ENCODE peak calls at places on chromosomes 4 and X, in ten cellular contexts. U, Z, H, F, O, I, S, T, L and P are unnamed samples.

GRCh38 chr4:121072080-121072835 is at the start of gene NDNF:
- DNase-seq in U (no peak), Z (peak; percentile 77), H (no peak), F (peak; percentile 69), O (peak; percentile 22), I (peak; percentile 26), S (no peak), T (peak; percentile 53), L (no peak), P (peak; percentile 49)

GRCh38 chrX:10939384-10939783 is 171.7 kb upstream of the HCCS start:
- DNase-seq in U (no peak), Z (no peak), H (peak; percentile 0), F (no peak), O (no peak), I (no peak), S (no peak), T (no peak), L (no peak), P (no peak)

GRCh38 chr4:24777528-24777927 is 17.8 kb upstream of the SOD3 start:
- DNase-seq in U (no peak), Z (no peak), H (no peak), F (no peak), O (no peak), I (peak; percentile 44), S (no peak), T (no peak), L (no peak), P (no peak)

GRCh38 chrX:40313269-40313668 is 215.5 kb upstream of the BCOR start:
- DNase-seq in U (no peak), Z (no peak), H (no peak), F (no peak), O (no peak), I (no peak), S (no peak), T (no peak), L (no peak), P (no peak)

GRCh38 chr4:73984736-73985527 is 3.1 kb downstream of the PPBP start:
- DNase-seq in U (no peak), Z (no peak), H (no peak), F (no peak), O (no peak), I (peak; percentile 69), S (no peak), T (no peak), L (no peak), P (no peak)

GRCh38 chr4:56505269-56506109 is at the start of gene ARL9:
- DNase-seq in U (no peak), Z (peak; percentile 78), H (no peak), F (peak; percentile 49), O (peak; percentile 49), I (peak; percentile 67), S (no peak), T (peak; percentile 43), L (peak; percentile 69), P (peak; percentile 33)

GRCh38 chr4:152460488-152460887 is 75.4 kb downstream of the FBXW7 start:
- DNase-seq in U (no peak), Z (no peak), H (no peak), F (no peak), O (no peak), I (peak; percentile 86), S (no peak), T (no peak), L (peak; percentile 42), P (no peak)

GRCh38 chr4:186617921-186618320 is 62.6 kb upstream of the MTNR1A start:
- DNase-seq in U (no peak), Z (no peak), H (no peak), F (no peak), O (no peak), I (peak; percentile 67), S (no peak), T (no peak), L (no peak), P (no peak)

GRCh38 chr4:113982181-113982580 is 2.7 kb upstream of the ARSJ start:
- DNase-seq in U (no peak), Z (no peak), H (no peak), F (no peak), O (no peak), I (no peak), S (no peak), T (no peak), L (no peak), P (no peak)

GRCh38 chr4:100879471-100879870 is 361.6 kb upstream of the EMCN start:
- DNase-seq in U (no peak), Z (no peak), H (no peak), F (no peak), O (no peak), I (no peak), S (no peak), T (no peak), L (no peak), P (no peak)

GRCh38 chr4:100876546-100876945 is 358.7 kb upstream of the EMCN start:
- DNase-seq in U (no peak), Z (no peak), H (no peak), F (no peak), O (no peak), I (no peak), S (no peak), T (no peak), L (no peak), P (no peak)

GRCh38 chr4:100881283-100881682 is 363.5 kb upstream of the EMCN start:
- DNase-seq in U (no peak), Z (no peak), H (no peak), F (no peak), O (no peak), I (no peak), S (no peak), T (no peak), L (no peak), P (no peak)

GRCh38 chr4:100882661-100883060 is 364.8 kb upstream of the EMCN start:
- DNase-seq in U (no peak), Z (no peak), H (no peak), F (no peak), O (no peak), I (no peak), S (no peak), T (no peak), L (no peak), P (no peak)

DNA sequence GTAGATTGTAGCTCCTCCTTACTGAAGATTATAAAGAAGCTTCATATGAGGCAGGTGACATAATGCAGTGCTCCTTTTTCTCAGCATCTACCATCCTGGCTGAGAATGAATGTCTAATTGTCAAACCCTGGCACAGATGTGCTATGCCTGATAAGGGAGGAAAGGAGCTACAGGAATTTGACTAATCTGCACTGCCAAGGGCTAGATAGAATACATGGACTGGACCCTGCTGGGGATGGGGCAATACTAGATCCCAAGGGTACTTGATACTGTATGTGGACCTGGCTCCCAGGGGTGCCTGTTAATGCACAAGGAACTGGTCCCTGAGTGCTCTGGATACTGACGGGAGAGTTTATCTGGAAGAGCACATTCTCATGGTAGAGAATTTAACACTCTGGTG is 362.2 kb upstream of the EMCN start:
- DNase-seq in U (no peak), Z (no peak), H (no peak), F (no peak), O (no peak), I (no peak), S (no peak), T (peak; percentile 22), L (no peak), P (no peak)
- TF ChIP-seq CTCF in U (no peak), Z (no peak), H (no peak), F (no peak), O (no peak), I (no peak), S (no peak), T (no peak), L (no peak), P (no peak)

DNA sequence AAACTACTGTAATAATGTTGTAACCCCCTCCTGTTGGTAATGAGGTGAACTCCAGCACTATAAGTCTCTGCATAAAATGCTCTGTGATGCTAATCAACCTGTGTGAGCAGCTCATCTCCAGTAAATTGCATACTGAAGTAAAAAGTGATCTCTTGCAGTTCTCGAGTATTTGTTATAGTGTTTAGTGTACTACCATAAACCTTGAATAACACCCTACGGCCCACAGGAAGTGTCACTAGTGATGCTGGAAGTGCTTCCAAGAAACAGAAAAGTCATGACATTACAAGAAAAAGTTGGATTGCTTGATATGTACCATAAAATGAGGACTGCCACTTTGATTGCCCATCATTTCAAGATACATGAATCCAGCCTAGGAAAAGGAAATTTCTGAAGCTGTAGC is 39.0 kb downstream of the IL15 start:
- DNase-seq in U (no peak), Z (no peak), H (no peak), F (no peak), O (no peak), I (no peak), S (no peak), T (no peak), L (no peak), P (no peak)
- TF ChIP-seq CTCF in U (no peak), Z (no peak), H (no peak), F (no peak), O (no peak), I (no peak), S (no peak), T (no peak), L (no peak), P (no peak)

GRCh38 chr4:166980419-166980818 is 253.9 kb downstream of the SPOCK3 start:
- DNase-seq in U (no peak), Z (no peak), H (no peak), F (no peak), O (no peak), I (no peak), S (no peak), T (no peak), L (no peak), P (no peak)

GRCh38 chr4:166981847-166982246 is 252.4 kb downstream of the SPOCK3 start:
- DNase-seq in U (no peak), Z (no peak), H (no peak), F (no peak), O (no peak), I (no peak), S (no peak), T (no peak), L (no peak), P (no peak)
- TF ChIP-seq CTCF in U (no peak), Z (no peak), H (no peak), F (no peak), O (no peak), I (no peak), S (no peak), T (no peak), L (no peak), P (no peak)

GRCh38 chr4:46649390-46649789 is 259.5 kb upstream of the GABRA2 start:
- DNase-seq in U (no peak), Z (no peak), H (no peak), F (no peak), O (no peak), I (no peak), S (no peak), T (no peak), L (no peak), P (no peak)

GRCh38 chr4:46648088-46648744 is 258.3 kb upstream of the GABRA2 start:
- DNase-seq in U (peak; percentile 8), Z (peak; percentile 33), H (no peak), F (peak; percentile 16), O (no peak), I (peak; percentile 20), S (peak; percentile 57), T (peak; percentile 15), L (no peak), P (peak; percentile 21)

GRCh38 chr4:46645092-46645491 is 255.2 kb upstream of the GABRA2 start:
- DNase-seq in U (no peak), Z (no peak), H (no peak), F (no peak), O (no peak), I (no peak), S (no peak), T (no peak), L (no peak), P (no peak)
- TF ChIP-seq CTCF in U (no peak), Z (no peak), H (no peak), F (no peak), O (no peak), I (no peak), S (no peak), T (no peak), L (no peak), P (no peak)

GRCh38 chrX:45557390-45557789 is 356.7 kb upstream of the DIPK2B start:
- DNase-seq in U (no peak), Z (no peak), H (no peak), F (no peak), O (no peak), I (peak; percentile 32), S (no peak), T (no peak), L (no peak), P (no peak)
- TF ChIP-seq CTCF in U (no peak), Z (no peak), H (no peak), F (no peak), O (no peak), I (no peak), S (no peak), T (no peak), L (no peak), P (no peak)